ENCODE peak calls at places on chromosomes 16 and 17, in seven cellular contexts. One of them, this sample, is unnamed. For H3K9me3, the result is how much of the 10 kb centered on the place peaks cover.

GRCh38 chr16:57923841-57924240 is 47.1 kb downstream of the CNGB1 start:
- DNase-seq in small intestine: no peak
- DNase-seq in pancreas: no peak
- DNase-seq in heart left ventricle: no peak
- DNase-seq in adrenal gland: no peak
- DNase-seq in K562: no peak
- DNase-seq in thoracic aorta: no peak
- DNase-seq in this sample: no peak

GRCh38 chr17:30924341-30924740 is 2.6 kb downstream of the ADAP2 start:
- DNase-seq in K562: no peak
- DNase-seq in pancreas: peak
- DNase-seq in thoracic aorta: no peak
- DNase-seq in adrenal gland: no peak
- DNase-seq in heart left ventricle: no peak
- DNase-seq in small intestine: no peak
- DNase-seq in this sample: no peak

GRCh38 chr16:64982581-64982980 is 139.3 kb downstream of the CDH11 start:
- DNase-seq in small intestine: no peak
- DNase-seq in K562: no peak
- DNase-seq in pancreas: no peak
- DNase-seq in thoracic aorta: no peak
- DNase-seq in adrenal gland: no peak
- DNase-seq in heart left ventricle: no peak
- DNase-seq in this sample: no peak

GRCh38 chr17:82603981-82604448 is 44.2 kb downstream of the WDR45B start:
- DNase-seq in pancreas: no peak
- DNase-seq in heart left ventricle: peak
- DNase-seq in K562: peak
- DNase-seq in thoracic aorta: no peak
- DNase-seq in small intestine: peak
- DNase-seq in adrenal gland: peak
- DNase-seq in this sample: peak

GRCh38 chr16:84829168-84829965 is 9.6 kb downstream of the CRISPLD2 start:
- DNase-seq in heart left ventricle: no peak
- DNase-seq in K562: no peak
- DNase-seq in pancreas: no peak
- DNase-seq in adrenal gland: no peak
- DNase-seq in small intestine: no peak
- DNase-seq in thoracic aorta: no peak
- DNase-seq in this sample: no peak

GRCh38 chr17:15920758-15921239 is 24.1 kb upstream of the ADORA2B start:
- DNase-seq in adrenal gland: no peak
- DNase-seq in K562: peak
- DNase-seq in heart left ventricle: no peak
- DNase-seq in small intestine: no peak
- DNase-seq in pancreas: peak
- DNase-seq in thoracic aorta: no peak
- DNase-seq in this sample: no peak

GRCh38 chr16:85556456-85557082 is 56.6 kb upstream of the GSE1 start:
- DNase-seq in heart left ventricle: peak
- DNase-seq in small intestine: peak
- DNase-seq in thoracic aorta: no peak
- DNase-seq in pancreas: peak
- DNase-seq in K562: peak
- DNase-seq in adrenal gland: peak
- DNase-seq in this sample: no peak

GRCh38 chr16:85326794-85327181 is 214.5 kb upstream of the CIBAR2 start:
- DNase-seq in adrenal gland: no peak
- DNase-seq in small intestine: no peak
- DNase-seq in thoracic aorta: no peak
- DNase-seq in pancreas: no peak
- DNase-seq in heart left ventricle: no peak
- DNase-seq in K562: no peak
- DNase-seq in this sample: no peak

GRCh38 chr17:48011405-48012150 is 26.0 kb downstream of the COPZ2 start:
- DNase-seq in small intestine: peak
- DNase-seq in thoracic aorta: no peak
- DNase-seq in adrenal gland: no peak
- DNase-seq in pancreas: no peak
- DNase-seq in heart left ventricle: no peak
- DNase-seq in K562: peak
- DNase-seq in this sample: no peak

GRCh38 chr17:40484973-40485530 is 16.4 kb downstream of the TNS4 start:
- DNase-seq in small intestine: no peak
- DNase-seq in pancreas: no peak
- DNase-seq in adrenal gland: no peak
- DNase-seq in K562: no peak
- DNase-seq in thoracic aorta: no peak
- DNase-seq in heart left ventricle: no peak
- DNase-seq in this sample: no peak

GRCh38 chr17:16922386-16923096 is 49.4 kb downstream of the TNFRSF13B start:
- DNase-seq in adrenal gland: no peak
- DNase-seq in pancreas: no peak
- DNase-seq in small intestine: peak
- DNase-seq in thoracic aorta: no peak
- DNase-seq in K562: no peak
- DNase-seq in heart left ventricle: no peak
- DNase-seq in this sample: no peak

GRCh38 chr17:49851387-49852291 is 3.8 kb upstream of the TAC4 start:
- DNase-seq in K562: peak
- DNase-seq in small intestine: no peak
- DNase-seq in thoracic aorta: no peak
- DNase-seq in pancreas: peak
- DNase-seq in adrenal gland: peak
- DNase-seq in heart left ventricle: peak
- DNase-seq in this sample: peak

GRCh38 chr16:74736531-74737157 is 36.0 kb upstream of the MLKL start:
- DNase-seq in small intestine: no peak
- DNase-seq in adrenal gland: no peak
- DNase-seq in heart left ventricle: no peak
- DNase-seq in thoracic aorta: no peak
- DNase-seq in K562: no peak
- DNase-seq in pancreas: no peak
- DNase-seq in this sample: no peak

GRCh38 chr16:30654856-30655255 is 3.4 kb upstream of the FBRS start:
- DNase-seq in adrenal gland: no peak
- DNase-seq in thoracic aorta: no peak
- DNase-seq in small intestine: no peak
- DNase-seq in K562: no peak
- DNase-seq in pancreas: no peak
- DNase-seq in heart left ventricle: no peak
- DNase-seq in this sample: no peak

DNA sequence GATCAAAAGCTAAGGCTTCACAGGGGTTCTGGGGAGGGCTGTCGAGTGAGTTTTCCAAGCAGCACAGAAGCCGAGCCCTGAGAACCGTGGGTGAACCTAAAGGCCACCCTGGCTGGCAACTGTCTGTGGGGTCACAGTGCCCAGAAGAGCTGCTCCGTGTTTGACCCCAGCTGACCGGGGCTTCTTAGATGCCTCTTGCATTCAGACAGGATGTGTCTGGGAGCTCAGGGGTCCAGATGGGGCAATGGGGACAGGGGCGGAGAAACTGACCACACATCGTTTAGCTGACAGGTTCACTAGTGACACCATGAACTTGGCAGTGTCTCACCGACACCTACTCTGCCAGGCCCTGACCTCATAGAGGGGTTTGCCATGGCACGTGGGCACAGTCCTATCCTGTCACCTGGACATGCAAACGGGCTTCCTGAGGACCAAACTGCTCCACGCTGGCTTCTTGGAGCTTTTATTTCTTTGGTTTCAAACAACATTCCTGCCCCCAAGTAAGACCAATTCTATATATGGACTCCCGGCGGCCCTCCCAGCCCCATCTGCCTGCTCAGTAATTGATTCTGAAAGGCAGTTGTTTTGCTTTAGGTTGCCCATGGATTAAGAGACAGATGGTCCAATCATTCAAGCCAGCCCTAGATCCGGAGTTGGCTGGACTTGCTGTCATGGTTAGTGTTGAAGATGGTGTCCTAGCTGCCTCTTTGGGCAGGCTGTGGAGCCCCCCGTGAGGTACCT is 22.2 kb downstream of the WSCD1 start:
- DNase-seq in adrenal gland: no peak
- DNase-seq in K562: no peak
- DNase-seq in pancreas: no peak
- DNase-seq in heart left ventricle: no peak
- DNase-seq in small intestine: no peak
- DNase-seq in thoracic aorta: no peak
- DNase-seq in this sample: peak
- H3K27ac ChIP-seq in adrenal gland: no peak
- H3K27ac ChIP-seq in K562: no peak
- H3K27ac ChIP-seq in pancreas: no peak
- H3K27ac ChIP-seq in heart left ventricle: no peak
- H3K27ac ChIP-seq in small intestine: no peak
- H3K27ac ChIP-seq in thoracic aorta: no peak
- H3K27ac ChIP-seq in this sample: no peak

GRCh38 chr16:35171106-35171505 is 1711.7 kb downstream of the TP53TG3F start:
- DNase-seq in small intestine: no peak
- DNase-seq in pancreas: no peak
- DNase-seq in thoracic aorta: no peak
- DNase-seq in K562: no peak
- DNase-seq in heart left ventricle: no peak
- DNase-seq in adrenal gland: no peak
- DNase-seq in this sample: no peak
- H3K9me3 ChIP-seq in small intestine: under half
- H3K9me3 ChIP-seq in pancreas: under half
- H3K9me3 ChIP-seq in thoracic aorta: under half
- H3K9me3 ChIP-seq in K562: under half
- H3K9me3 ChIP-seq in heart left ventricle: under half
- H3K9me3 ChIP-seq in adrenal gland: under half
- H3K9me3 ChIP-seq in this sample: under half

GRCh38 chr16:81519298-81520150 is 74.9 kb downstream of the CMIP start:
- DNase-seq in small intestine: no peak
- DNase-seq in thoracic aorta: no peak
- DNase-seq in heart left ventricle: no peak
- DNase-seq in pancreas: peak
- DNase-seq in K562: no peak
- DNase-seq in adrenal gland: no peak
- DNase-seq in this sample: no peak
- H3K27ac ChIP-seq in small intestine: peak
- H3K27ac ChIP-seq in thoracic aorta: no peak
- H3K27ac ChIP-seq in heart left ventricle: no peak
- H3K27ac ChIP-seq in pancreas: no peak
- H3K27ac ChIP-seq in K562: no peak
- H3K27ac ChIP-seq in adrenal gland: peak
- H3K27ac ChIP-seq in this sample: no peak

GRCh38 chr17:68589086-68589485 is 12.1 kb downstream of the FAM20A start:
- DNase-seq in pancreas: no peak
- DNase-seq in adrenal gland: no peak
- DNase-seq in K562: no peak
- DNase-seq in heart left ventricle: no peak
- DNase-seq in small intestine: no peak
- DNase-seq in thoracic aorta: no peak
- DNase-seq in this sample: no peak

GRCh38 chr17:68587026-68587425 is 14.1 kb downstream of the FAM20A start:
- DNase-seq in K562: no peak
- DNase-seq in heart left ventricle: no peak
- DNase-seq in small intestine: no peak
- DNase-seq in thoracic aorta: no peak
- DNase-seq in adrenal gland: no peak
- DNase-seq in pancreas: no peak
- DNase-seq in this sample: no peak

GRCh38 chr17:68585643-68586042 is 15.5 kb downstream of the FAM20A start:
- DNase-seq in heart left ventricle: no peak
- DNase-seq in thoracic aorta: no peak
- DNase-seq in K562: no peak
- DNase-seq in adrenal gland: no peak
- DNase-seq in pancreas: no peak
- DNase-seq in small intestine: no peak
- DNase-seq in this sample: no peak

GRCh38 chr17:68587847-68588246 is 13.3 kb downstream of the FAM20A start:
- DNase-seq in pancreas: no peak
- DNase-seq in heart left ventricle: no peak
- DNase-seq in thoracic aorta: no peak
- DNase-seq in K562: no peak
- DNase-seq in small intestine: no peak
- DNase-seq in adrenal gland: no peak
- DNase-seq in this sample: no peak

DNA sequence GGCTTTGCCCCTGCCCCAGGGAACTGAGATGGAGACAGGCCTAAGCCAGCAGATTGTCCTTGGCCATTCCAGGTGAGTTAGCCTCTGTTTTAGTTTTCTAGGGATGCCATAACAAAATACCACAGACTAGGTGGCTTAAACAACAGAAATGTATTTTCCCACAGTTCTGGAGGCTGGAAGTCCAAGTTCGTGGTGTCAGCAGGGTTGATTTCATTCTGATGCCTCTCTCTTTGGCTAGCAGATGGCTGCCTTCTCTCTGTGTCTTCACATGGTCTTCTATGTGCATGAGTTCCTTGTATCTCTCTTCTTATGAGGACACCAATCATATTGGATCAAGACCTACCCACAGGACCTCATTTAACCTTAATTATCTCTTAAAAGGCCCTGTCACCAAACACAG is 12.8 kb downstream of the FAM20A start:
- DNase-seq in thoracic aorta: no peak
- DNase-seq in small intestine: no peak
- DNase-seq in adrenal gland: no peak
- DNase-seq in heart left ventricle: no peak
- DNase-seq in K562: no peak
- DNase-seq in pancreas: no peak
- DNase-seq in this sample: no peak
- H3K9me3 ChIP-seq in thoracic aorta: under half
- H3K9me3 ChIP-seq in small intestine: under half
- H3K9me3 ChIP-seq in adrenal gland: under half
- H3K9me3 ChIP-seq in heart left ventricle: under half
- H3K9me3 ChIP-seq in K562: under half
- H3K9me3 ChIP-seq in pancreas: under half
- H3K9me3 ChIP-seq in this sample: under half

GRCh38 chr16:68644303-68644702 is 807 bp upstream of the CDH3 start:
- DNase-seq in K562: no peak
- DNase-seq in pancreas: no peak
- DNase-seq in heart left ventricle: no peak
- DNase-seq in thoracic aorta: no peak
- DNase-seq in small intestine: no peak
- DNase-seq in adrenal gland: no peak
- DNase-seq in this sample: no peak
- H3K27ac ChIP-seq in K562: no peak
- H3K27ac ChIP-seq in pancreas: no peak
- H3K27ac ChIP-seq in heart left ventricle: no peak
- H3K27ac ChIP-seq in thoracic aorta: no peak
- H3K27ac ChIP-seq in small intestine: no peak
- H3K27ac ChIP-seq in adrenal gland: no peak
- H3K27ac ChIP-seq in this sample: no peak

This sample was measured in gastrocnemius medialis.